ENCODE peak calls at places on chromosomes 3 and 15, in four cellular contexts. Y, I, U and G are unnamed samples.

GRCh38 chr3:11835028-11835639 is 11.6 kb downstream of the TAMM41 start:
- DNase-seq in Y (peak), I (peak), U (peak), G (no peak)

GRCh38 chr15:64586974-64587373 is 126.6 kb downstream of the ZNF609 start:
- DNase-seq in Y (no peak), I (no peak), U (no peak), G (no peak)

GRCh38 chr15:73518180-73518862 is 75.4 kb downstream of the REC114 start:
- DNase-seq in Y (no peak), I (no peak), U (peak), G (no peak)

GRCh38 chr3:71583569-71584215 is at the start of gene FOXP1:
- DNase-seq in Y (peak), I (peak), U (peak), G (peak)

GRCh38 chr3:113552851-113553250 is 20.5 kb downstream of the SIDT1 start:
- DNase-seq in Y (no peak), I (no peak), U (no peak), G (no peak)

GRCh38 chr15:80887148-80887547 is 102.5 kb downstream of the MESD start:
- DNase-seq in Y (no peak), I (peak), U (no peak), G (peak)

GRCh38 chr3:191244242-191244867 is 45.3 kb downstream of the OSTN start:
- DNase-seq in Y (peak), I (peak), U (peak), G (no peak)

GRCh38 chr3:144497452-144497851 is 525.8 kb downstream of the DIPK2A start:
- DNase-seq in Y (no peak), I (no peak), U (no peak), G (no peak)

GRCh38 chr3:89113887-89114840 is 6.7 kb downstream of the EPHA3 start:
- DNase-seq in Y (peak), I (peak), U (peak), G (peak)

GRCh38 chr3:4290272-4290893 is 12.8 kb upstream of the SETMAR start:
- DNase-seq in Y (peak), I (peak), U (peak), G (no peak)

GRCh38 chr3:87900061-87900460 is 158.7 kb downstream of the CGGBP1 start:
- DNase-seq in Y (peak), I (no peak), U (no peak), G (no peak)

GRCh38 chr15:69939513-69940440 is 157.9 kb downstream of the TLE3 start:
- DNase-seq in Y (no peak), I (no peak), U (no peak), G (no peak)

GRCh38 chr3:124770341-124771082 is 40.3 kb downstream of the UMPS start:
- DNase-seq in Y (no peak), I (no peak), U (peak), G (no peak)

GRCh38 chr3:179098388-179099077 is 26.9 kb upstream of the ZMAT3 start:
- DNase-seq in Y (peak), I (peak), U (no peak), G (no peak)

GRCh38 chr3:152260026-152260425 is 8.7 kb upstream of the MBNL1 start:
- DNase-seq in Y (no peak), I (peak), U (no peak), G (no peak)

GRCh38 chr15:33191641-33192040 is 2.9 kb downstream of the FMN1 start:
- DNase-seq in Y (no peak), I (no peak), U (no peak), G (no peak)

GRCh38 chr3:115388166-115388565 is 235.1 kb upstream of the GAP43 start:
- DNase-seq in Y (no peak), I (no peak), U (no peak), G (no peak)

GRCh38 chr3:147351301-147351700 is 55.0 kb downstream of the ZIC4 start:
- DNase-seq in Y (no peak), I (no peak), U (no peak), G (no peak)